ENCODE peak calls at places on chromosomes 5 and 9, in four cellular contexts. B, R, Q and J are unnamed samples.

GRCh38 chr5:180873628-180874520 is 12.8 kb upstream of the ZFP62 start:
- DNase-seq in Q (no peak), R (no peak), B (no peak), J (no peak)

GRCh38 chr9:2628926-2629325 is 7.3 kb downstream of the VLDLR start:
- DNase-seq in R (no peak), Q (no peak), B (no peak), J (no peak)

GRCh38 chr5:73619606-73620334 is 6.2 kb upstream of the ARHGEF28 start:
- DNase-seq in R (no peak), Q (no peak), B (no peak), J (no peak)

GRCh38 chr5:181168595-181169118 is 21.3 kb downstream of the OR2V2 start:
- DNase-seq in B (no peak), R (no peak), Q (no peak), J (no peak)

GRCh38 chr5:17330386-17330785 is 113.0 kb downstream of the BASP1 start:
- DNase-seq in B (no peak), R (no peak), Q (no peak), J (no peak)

GRCh38 chr5:78758169-78758839 is 109.7 kb upstream of the LHFPL2 start:
- DNase-seq in Q (peak), R (no peak), B (no peak), J (no peak)

GRCh38 chr5:177588413-177588909 is 3.5 kb upstream of the TMED9 start:
- DNase-seq in Q (no peak), R (no peak), B (no peak), J (no peak)

GRCh38 chr5:141883184-141883947 is 5.2 kb upstream of the PCDH1 start:
- DNase-seq in R (no peak), B (no peak), Q (peak), J (no peak)

GRCh38 chr5:4216142-4216541 is 620.5 kb downstream of the IRX1 start:
- DNase-seq in Q (no peak), R (no peak), B (no peak), J (no peak)

GRCh38 chr5:171585981-171586380 is 166.5 kb downstream of the FGF18 start:
- DNase-seq in B (no peak), Q (no peak), R (no peak), J (no peak)

GRCh38 chr5:100779669-100780375 is 123.3 kb downstream of the ST8SIA4 start:
- DNase-seq in B (no peak), R (peak), Q (no peak), J (no peak)